ENCODE peak calls at places on chromosomes 5 and 9, in eight cellular contexts. U, E, H, I, G, Q, S and F are unnamed samples.
A peak's percentile ranks its signal among the peaks of the same experiment; 100 is the strongest.

GRCh38 chr9:17578911-17579793 is at the start of gene SH3GL2:
- DNase-seq in E (no peak), H (no peak), S (peak; percentile 4), U (no peak), G (no peak), I (peak; percentile 10), Q (peak; percentile 28), F (peak; percentile 34)

GRCh38 chr5:112403069-112403468 is 16.0 kb downstream of the EPB41L4A start:
- DNase-seq in S (no peak), Q (no peak), G (no peak), U (no peak), E (no peak), H (no peak), I (no peak), F (no peak)

GRCh38 chr9:613771-614347 is 227.6 kb upstream of the DMRT1 start:
- DNase-seq in E (peak; percentile 31), H (peak; percentile 69), Q (no peak), S (peak; percentile 91), I (peak; percentile 83), G (peak; percentile 70), U (peak; percentile 5), F (peak; percentile 45)

GRCh38 chr5:93874080-93874479 is 132.7 kb upstream of the POU5F2 start:
- DNase-seq in H (no peak), U (no peak), Q (no peak), I (peak; percentile 68), G (no peak), S (peak; percentile 37), E (no peak), F (no peak)

GRCh38 chr9:4262735-4263141 is 37.1 kb downstream of the GLIS3 start:
- DNase-seq in Q (no peak), S (peak; percentile 87), I (peak; percentile 92), G (no peak), H (no peak), E (no peak), U (no peak), F (peak; percentile 83)

GRCh38 chr9:129987047-129987446 is 55.9 kb downstream of the FNBP1 start:
- DNase-seq in H (no peak), S (peak; percentile 23), E (no peak), G (no peak), U (no peak), Q (no peak), I (no peak), F (no peak)

GRCh38 chr9:116656535-116656934 is 30.6 kb upstream of the TRIM32 start:
- DNase-seq in I (no peak), G (no peak), U (no peak), H (no peak), S (no peak), Q (no peak), E (no peak), F (no peak)

GRCh38 chr9:93193373-93193725 is 9.4 kb downstream of the WNK2 start:
- DNase-seq in S (no peak), G (no peak), U (no peak), I (no peak), E (no peak), Q (no peak), H (no peak), F (no peak)

GRCh38 chr5:123785160-123786001 is 273.4 kb downstream of the CSNK1G3 start:
- DNase-seq in S (peak; percentile 64), Q (no peak), U (no peak), H (no peak), E (no peak), I (peak; percentile 87), G (no peak), F (no peak)

GRCh38 chr5:66596791-66597757 is 881 bp downstream of the MAST4 start:
- DNase-seq in Q (peak; percentile 27), G (no peak), S (no peak), H (peak; percentile 46), I (peak; percentile 25), U (no peak), E (peak; percentile 39), F (peak; percentile 4)

GRCh38 chr9:133122935-133123611 is 2.0 kb upstream of the RALGDS start:
- DNase-seq in I (peak; percentile 30), E (no peak), Q (no peak), U (no peak), H (peak; percentile 61), G (no peak), S (peak; percentile 45), F (no peak)

GRCh38 chr9:36855443-36856315 is 178.4 kb downstream of the PAX5 start:
- DNase-seq in E (peak; percentile 88), G (no peak), H (no peak), S (no peak), U (no peak), I (no peak), Q (no peak), F (no peak)

GRCh38 chr9:87874320-87874655 is 8.4 kb upstream of the SPATA31E1 start:
- DNase-seq in I (peak; percentile 17), H (no peak), S (no peak), Q (no peak), U (no peak), G (no peak), E (no peak), F (no peak)

GRCh38 chr5:126280820-126281219 is 142.4 kb upstream of the GRAMD2B start:
- DNase-seq in E (no peak), H (no peak), I (no peak), Q (no peak), S (no peak), U (no peak), G (no peak), F (no peak)

GRCh38 chr5:141839015-141839513 is 39.1 kb downstream of the PCDH1 start:
- DNase-seq in S (no peak), U (no peak), I (peak; percentile 20), Q (no peak), H (no peak), G (no peak), E (no peak), F (no peak)

GRCh38 chr9:97364769-97365490 is 47.0 kb upstream of the TDRD7 start:
- DNase-seq in Q (no peak), H (no peak), U (no peak), S (no peak), G (no peak), E (no peak), I (no peak), F (no peak)

GRCh38 chr9:70049672-70050271 is 6.1 kb downstream of the MAMDC2 start:
- DNase-seq in E (no peak), G (no peak), S (peak; percentile 55), Q (no peak), U (no peak), H (peak; percentile 82), I (no peak), F (no peak)

GRCh38 chr5:127406326-127407121 is 110.9 kb upstream of the PRRC1 start:
- DNase-seq in E (no peak), G (no peak), I (no peak), Q (no peak), H (no peak), S (no peak), U (no peak), F (no peak)

GRCh38 chr9:94632736-94633135 is 6.6 kb downstream of the FBP1 start:
- DNase-seq in G (no peak), U (no peak), H (no peak), I (no peak), E (no peak), Q (no peak), S (no peak), F (no peak)

GRCh38 chr5:82821978-82822927 is 254.9 kb downstream of the TMEM167A start:
- DNase-seq in S (no peak), I (peak; percentile 16), G (no peak), Q (no peak), U (no peak), H (no peak), E (no peak), F (no peak)

GRCh38 chr5:110726249-110727024 is at the start of gene TMEM232:
- DNase-seq in H (peak; percentile 56), S (peak; percentile 78), Q (peak; percentile 65), U (peak; percentile 74), I (peak; percentile 58), E (peak; percentile 36), G (no peak), F (peak; percentile 60)

GRCh38 chr9:130106860-130107848 is 53.4 kb downstream of the GPR107 start:
- DNase-seq in U (peak; percentile 70), Q (peak; percentile 75), G (peak; percentile 45), E (peak; percentile 72), S (peak; percentile 87), H (peak; percentile 80), I (peak; percentile 90), F (peak; percentile 58)

GRCh38 chr9:101530076-101530711 is 3.5 kb upstream of the RNF20 start:
- DNase-seq in G (peak; percentile 63), S (peak; percentile 82), H (peak; percentile 39), I (peak; percentile 44), U (peak; percentile 59), E (peak; percentile 22), Q (peak; percentile 28), F (peak; percentile 45)